ENCODE peak calls at places on chromosome 14, in nine cellular contexts. One of them, this sample, is unnamed. For H3K9me3, the result is how much of the 10 kb centered on the place peaks cover.

GRCh38 chr14:74142523-74142922 is 57.8 kb downstream of the LIN52 start:
- DNase-seq in adipocyte: no peak
- DNase-seq in effector memory CD4-positive, alpha-beta T cell: no peak
- DNase-seq in MM.1S: no peak
- DNase-seq in breast epithelium: no peak
- DNase-seq in fibroblast of lung: no peak
- DNase-seq in A549: no peak
- DNase-seq in Caco-2: no peak
- DNase-seq in PC-3: no peak
- DNase-seq in this sample: no peak

GRCh38 chr14:22802860-22803562 is 12.2 kb downstream of the SLC7A7 start:
- DNase-seq in breast epithelium: no peak
- DNase-seq in fibroblast of lung: no peak
- DNase-seq in PC-3: no peak
- DNase-seq in MM.1S: no peak
- DNase-seq in A549: no peak
- DNase-seq in adipocyte: no peak
- DNase-seq in effector memory CD4-positive, alpha-beta T cell: no peak
- DNase-seq in Caco-2: no peak
- DNase-seq in this sample: no peak

GRCh38 chr14:49427117-49427516 is 159.1 kb downstream of the RPS29 start:
- DNase-seq in adipocyte: no peak
- DNase-seq in A549: no peak
- DNase-seq in breast epithelium: no peak
- DNase-seq in MM.1S: no peak
- DNase-seq in fibroblast of lung: no peak
- DNase-seq in PC-3: no peak
- DNase-seq in Caco-2: no peak
- DNase-seq in effector memory CD4-positive, alpha-beta T cell: no peak
- DNase-seq in this sample: no peak

GRCh38 chr14:63249112-63249511 is 44.9 kb downstream of the RHOJ start:
- DNase-seq in fibroblast of lung: no peak
- DNase-seq in MM.1S: no peak
- DNase-seq in Caco-2: no peak
- DNase-seq in A549: no peak
- DNase-seq in effector memory CD4-positive, alpha-beta T cell: no peak
- DNase-seq in PC-3: no peak
- DNase-seq in adipocyte: peak
- DNase-seq in breast epithelium: no peak
- DNase-seq in this sample: no peak

GRCh38 chr14:58747181-58747580 is 109.4 kb downstream of the DACT1 start:
- DNase-seq in fibroblast of lung: peak
- DNase-seq in effector memory CD4-positive, alpha-beta T cell: no peak
- DNase-seq in A549: no peak
- DNase-seq in breast epithelium: no peak
- DNase-seq in PC-3: peak
- DNase-seq in Caco-2: peak
- DNase-seq in adipocyte: peak
- DNase-seq in MM.1S: no peak
- DNase-seq in this sample: peak

GRCh38 chr14:64196668-64197411 is 97.3 kb downstream of the ESR2 start:
- DNase-seq in adipocyte: peak
- DNase-seq in fibroblast of lung: peak
- DNase-seq in Caco-2: no peak
- DNase-seq in effector memory CD4-positive, alpha-beta T cell: no peak
- DNase-seq in PC-3: no peak
- DNase-seq in MM.1S: no peak
- DNase-seq in A549: no peak
- DNase-seq in breast epithelium: no peak
- DNase-seq in this sample: no peak

GRCh38 chr14:20706657-20707355 is 18.2 kb downstream of the ANG start:
- DNase-seq in adipocyte: no peak
- DNase-seq in effector memory CD4-positive, alpha-beta T cell: no peak
- DNase-seq in A549: no peak
- DNase-seq in fibroblast of lung: no peak
- DNase-seq in MM.1S: no peak
- DNase-seq in breast epithelium: no peak
- DNase-seq in PC-3: no peak
- DNase-seq in Caco-2: no peak
- DNase-seq in this sample: no peak

GRCh38 chr14:22699801-22700564 is 55.8 kb upstream of the OR6J1 start:
- DNase-seq in Caco-2: peak
- DNase-seq in adipocyte: no peak
- DNase-seq in effector memory CD4-positive, alpha-beta T cell: no peak
- DNase-seq in A549: no peak
- DNase-seq in PC-3: peak
- DNase-seq in breast epithelium: no peak
- DNase-seq in fibroblast of lung: no peak
- DNase-seq in MM.1S: no peak
- DNase-seq in this sample: no peak

GRCh38 chr14:73591690-73592448 is at the start of gene ACOT4:
- DNase-seq in fibroblast of lung: peak
- DNase-seq in Caco-2: peak
- DNase-seq in adipocyte: peak
- DNase-seq in MM.1S: no peak
- DNase-seq in effector memory CD4-positive, alpha-beta T cell: peak
- DNase-seq in breast epithelium: no peak
- DNase-seq in PC-3: peak
- DNase-seq in A549: peak
- DNase-seq in this sample: no peak

GRCh38 chr14:74516451-74517155 is 23.0 kb downstream of the ISCA2 start:
- DNase-seq in adipocyte: peak
- DNase-seq in fibroblast of lung: no peak
- DNase-seq in breast epithelium: no peak
- DNase-seq in MM.1S: no peak
- DNase-seq in A549: no peak
- DNase-seq in effector memory CD4-positive, alpha-beta T cell: no peak
- DNase-seq in PC-3: peak
- DNase-seq in Caco-2: peak
- DNase-seq in this sample: no peak

GRCh38 chr14:67166450-67166853 is 22.8 kb upstream of the GARIN2 start:
- DNase-seq in PC-3: peak
- DNase-seq in effector memory CD4-positive, alpha-beta T cell: no peak
- DNase-seq in fibroblast of lung: peak
- DNase-seq in adipocyte: peak
- DNase-seq in MM.1S: peak
- DNase-seq in Caco-2: peak
- DNase-seq in breast epithelium: no peak
- DNase-seq in A549: no peak
- DNase-seq in this sample: no peak

GRCh38 chr14:50381823-50382287 is 14.8 kb downstream of the CDKL1 start:
- DNase-seq in fibroblast of lung: no peak
- DNase-seq in MM.1S: no peak
- DNase-seq in adipocyte: no peak
- DNase-seq in effector memory CD4-positive, alpha-beta T cell: no peak
- DNase-seq in A549: no peak
- DNase-seq in breast epithelium: no peak
- DNase-seq in Caco-2: peak
- DNase-seq in PC-3: no peak
- DNase-seq in this sample: no peak

GRCh38 chr14:104436047-104436531 is 143.5 kb upstream of the C14orf180 start:
- DNase-seq in MM.1S: no peak
- DNase-seq in breast epithelium: peak
- DNase-seq in adipocyte: peak
- DNase-seq in Caco-2: no peak
- DNase-seq in A549: no peak
- DNase-seq in fibroblast of lung: peak
- DNase-seq in PC-3: no peak
- DNase-seq in effector memory CD4-positive, alpha-beta T cell: no peak
- DNase-seq in this sample: no peak

GRCh38 chr14:70887207-70888150 is 19.8 kb upstream of the PCNX1 start:
- DNase-seq in breast epithelium: no peak
- DNase-seq in adipocyte: peak
- DNase-seq in effector memory CD4-positive, alpha-beta T cell: no peak
- DNase-seq in fibroblast of lung: peak
- DNase-seq in Caco-2: no peak
- DNase-seq in MM.1S: peak
- DNase-seq in PC-3: no peak
- DNase-seq in A549: no peak
- DNase-seq in this sample: no peak

GRCh38 chr14:59246566-59246965 is 58.1 kb downstream of the DAAM1 start:
- DNase-seq in effector memory CD4-positive, alpha-beta T cell: no peak
- DNase-seq in breast epithelium: no peak
- DNase-seq in PC-3: peak
- DNase-seq in MM.1S: no peak
- DNase-seq in fibroblast of lung: no peak
- DNase-seq in Caco-2: no peak
- DNase-seq in adipocyte: no peak
- DNase-seq in A549: no peak
- DNase-seq in this sample: no peak

GRCh38 chr14:28515571-28515970 is 251.0 kb upstream of the FOXG1 start:
- DNase-seq in breast epithelium: no peak
- DNase-seq in PC-3: peak
- DNase-seq in A549: no peak
- DNase-seq in fibroblast of lung: peak
- DNase-seq in adipocyte: peak
- DNase-seq in MM.1S: no peak
- DNase-seq in effector memory CD4-positive, alpha-beta T cell: no peak
- DNase-seq in Caco-2: no peak
- DNase-seq in this sample: no peak

GRCh38 chr14:70909788-70910614 is 2.7 kb downstream of the PCNX1 start:
- DNase-seq in fibroblast of lung: peak
- DNase-seq in Caco-2: no peak
- DNase-seq in adipocyte: no peak
- DNase-seq in A549: no peak
- DNase-seq in MM.1S: no peak
- DNase-seq in breast epithelium: no peak
- DNase-seq in effector memory CD4-positive, alpha-beta T cell: no peak
- DNase-seq in PC-3: peak
- DNase-seq in this sample: no peak

GRCh38 chr14:104115691-104116543 is 22.5 kb upstream of the KIF26A start:
- DNase-seq in adipocyte: no peak
- DNase-seq in effector memory CD4-positive, alpha-beta T cell: no peak
- DNase-seq in A549: no peak
- DNase-seq in fibroblast of lung: no peak
- DNase-seq in breast epithelium: peak
- DNase-seq in PC-3: peak
- DNase-seq in MM.1S: no peak
- DNase-seq in Caco-2: peak
- DNase-seq in this sample: no peak

DNA sequence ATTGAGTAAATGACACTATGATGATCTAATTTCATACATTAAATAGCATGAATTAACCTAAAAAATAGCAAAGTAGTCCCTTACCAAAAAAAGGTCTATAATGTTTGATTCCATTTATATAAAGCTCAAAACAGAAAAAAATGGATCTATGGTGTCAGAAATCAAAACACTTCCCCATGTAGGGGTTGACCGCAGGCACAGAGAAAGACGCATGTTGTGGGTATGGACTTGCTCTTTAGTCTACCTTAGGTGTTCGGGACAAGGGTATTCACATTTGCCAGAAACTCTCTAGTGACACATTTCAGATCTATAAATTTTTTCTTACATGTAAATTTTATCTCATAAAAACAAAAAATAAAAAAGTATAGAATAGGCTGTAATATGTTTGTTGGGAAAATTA is 1262.9 kb downstream of the TMEM121 start:
- DNase-seq in effector memory CD4-positive, alpha-beta T cell: no peak
- DNase-seq in MM.1S: no peak
- DNase-seq in fibroblast of lung: no peak
- DNase-seq in PC-3: no peak
- DNase-seq in adipocyte: no peak
- DNase-seq in breast epithelium: no peak
- DNase-seq in A549: no peak
- DNase-seq in Caco-2: no peak
- DNase-seq in this sample: no peak
- H3K9me3 ChIP-seq in effector memory CD4-positive, alpha-beta T cell: under half
- H3K9me3 ChIP-seq in MM.1S: under half
- H3K9me3 ChIP-seq in fibroblast of lung: under half
- H3K9me3 ChIP-seq in PC-3: under half
- H3K9me3 ChIP-seq in adipocyte: under half
- H3K9me3 ChIP-seq in breast epithelium: under half
- H3K9me3 ChIP-seq in A549: under half
- H3K9me3 ChIP-seq in Caco-2: under half
- H3K9me3 ChIP-seq in this sample: under half

GRCh38 chr14:99040047-99040446 is 231.9 kb downstream of the BCL11B start:
- DNase-seq in Caco-2: no peak
- DNase-seq in A549: no peak
- DNase-seq in MM.1S: no peak
- DNase-seq in PC-3: no peak
- DNase-seq in effector memory CD4-positive, alpha-beta T cell: no peak
- DNase-seq in adipocyte: no peak
- DNase-seq in fibroblast of lung: no peak
- DNase-seq in breast epithelium: no peak
- DNase-seq in this sample: no peak
- H3K4me3 ChIP-seq in Caco-2: no peak
- H3K4me3 ChIP-seq in A549: no peak
- H3K4me3 ChIP-seq in MM.1S: no peak
- H3K4me3 ChIP-seq in PC-3: no peak
- H3K4me3 ChIP-seq in effector memory CD4-positive, alpha-beta T cell: no peak
- H3K4me3 ChIP-seq in adipocyte: no peak
- H3K4me3 ChIP-seq in fibroblast of lung: no peak
- H3K4me3 ChIP-seq in breast epithelium: no peak
- H3K4me3 ChIP-seq in this sample: no peak

GRCh38 chr14:95183532-95184412 is 26.4 kb upstream of the DICER1 start:
- DNase-seq in Caco-2: no peak
- DNase-seq in breast epithelium: no peak
- DNase-seq in fibroblast of lung: no peak
- DNase-seq in adipocyte: peak
- DNase-seq in A549: no peak
- DNase-seq in effector memory CD4-positive, alpha-beta T cell: no peak
- DNase-seq in MM.1S: no peak
- DNase-seq in PC-3: no peak
- DNase-seq in this sample: no peak

GRCh38 chr14:95185033-95185432 is 27.7 kb upstream of the DICER1 start:
- DNase-seq in fibroblast of lung: no peak
- DNase-seq in MM.1S: no peak
- DNase-seq in effector memory CD4-positive, alpha-beta T cell: no peak
- DNase-seq in Caco-2: no peak
- DNase-seq in adipocyte: no peak
- DNase-seq in A549: no peak
- DNase-seq in PC-3: no peak
- DNase-seq in breast epithelium: no peak
- DNase-seq in this sample: no peak

GRCh38 chr14:95183082-95183481 is 25.8 kb upstream of the DICER1 start:
- DNase-seq in breast epithelium: no peak
- DNase-seq in MM.1S: no peak
- DNase-seq in A549: no peak
- DNase-seq in Caco-2: no peak
- DNase-seq in adipocyte: no peak
- DNase-seq in fibroblast of lung: no peak
- DNase-seq in effector memory CD4-positive, alpha-beta T cell: no peak
- DNase-seq in PC-3: no peak
- DNase-seq in this sample: no peak

GRCh38 chr14:95184413-95184790 is 27.1 kb upstream of the DICER1 start:
- DNase-seq in effector memory CD4-positive, alpha-beta T cell: no peak
- DNase-seq in Caco-2: no peak
- DNase-seq in PC-3: no peak
- DNase-seq in fibroblast of lung: no peak
- DNase-seq in breast epithelium: no peak
- DNase-seq in A549: no peak
- DNase-seq in adipocyte: peak
- DNase-seq in MM.1S: no peak
- DNase-seq in this sample: no peak

GRCh38 chr14:95185452-95186392 is 28.4 kb upstream of the DICER1 start:
- DNase-seq in A549: no peak
- DNase-seq in Caco-2: no peak
- DNase-seq in effector memory CD4-positive, alpha-beta T cell: no peak
- DNase-seq in adipocyte: peak
- DNase-seq in PC-3: no peak
- DNase-seq in fibroblast of lung: peak
- DNase-seq in breast epithelium: no peak
- DNase-seq in MM.1S: no peak
- DNase-seq in this sample: peak
- H3K9me3 ChIP-seq in A549: under half
- H3K9me3 ChIP-seq in Caco-2: under half
- H3K9me3 ChIP-seq in effector memory CD4-positive, alpha-beta T cell: under half
- H3K9me3 ChIP-seq in adipocyte: under half
- H3K9me3 ChIP-seq in PC-3: under half
- H3K9me3 ChIP-seq in fibroblast of lung: under half
- H3K9me3 ChIP-seq in breast epithelium: under half
- H3K9me3 ChIP-seq in MM.1S: under half
- H3K9me3 ChIP-seq in this sample: under half

GRCh38 chr14:44763356-44763755 is 198.4 kb downstream of the KLHL28 start:
- DNase-seq in breast epithelium: no peak
- DNase-seq in Caco-2: no peak
- DNase-seq in adipocyte: no peak
- DNase-seq in effector memory CD4-positive, alpha-beta T cell: no peak
- DNase-seq in fibroblast of lung: no peak
- DNase-seq in MM.1S: no peak
- DNase-seq in A549: no peak
- DNase-seq in PC-3: no peak
- DNase-seq in this sample: no peak
- H3K4me3 ChIP-seq in breast epithelium: no peak
- H3K4me3 ChIP-seq in Caco-2: no peak
- H3K4me3 ChIP-seq in adipocyte: no peak
- H3K4me3 ChIP-seq in effector memory CD4-positive, alpha-beta T cell: no peak
- H3K4me3 ChIP-seq in fibroblast of lung: no peak
- H3K4me3 ChIP-seq in MM.1S: no peak
- H3K4me3 ChIP-seq in A549: no peak
- H3K4me3 ChIP-seq in PC-3: no peak
- H3K4me3 ChIP-seq in this sample: no peak

This sample was measured in tibial nerve.